ENCODE peak calls at places on chromosomes 6 and 20, in ten cellular contexts. One of them, this sample, is unnamed.

GRCh38 chr20:39112196-39112743 is 150.1 kb downstream of the DHX35 start:
- DNase-seq in fibroblast of the aortic adventitia: peak; percentile 40
- DNase-seq in AG09319: no peak
- DNase-seq in HFFc6: peak; percentile 33
- DNase-seq in stimulated activated CD4-positive, alpha-beta T cell treated with anti-CD3 and anti-CD28 coated beads, Interleukin-12 subunit alpha, Interleukin-12 subunit beta, amount 100 ng/mL, for 24 hours: no peak
- DNase-seq in bronchial epithelial cell: peak; percentile 27
- DNase-seq in NCI-H446: no peak
- DNase-seq in NCI-H1092: peak; percentile 50
- DNase-seq in astrocyte: peak; percentile 15
- DNase-seq in mucosa of gallbladder: peak; percentile 17
- DNase-seq in this sample: peak; percentile 34

GRCh38 chr20:53011640-53012039 is 39.5 kb downstream of the TSHZ2 start:
- DNase-seq in astrocyte: no peak
- DNase-seq in NCI-H1092: no peak
- DNase-seq in HFFc6: no peak
- DNase-seq in mucosa of gallbladder: no peak
- DNase-seq in stimulated activated CD4-positive, alpha-beta T cell treated with anti-CD3 and anti-CD28 coated beads, Interleukin-12 subunit alpha, Interleukin-12 subunit beta, amount 100 ng/mL, for 24 hours: no peak
- DNase-seq in NCI-H446: no peak
- DNase-seq in AG09319: no peak
- DNase-seq in fibroblast of the aortic adventitia: no peak
- DNase-seq in bronchial epithelial cell: no peak
- DNase-seq in this sample: no peak

GRCh38 chr6:95743591-95743990 is 166.3 kb downstream of the MANEA start:
- DNase-seq in HFFc6: no peak
- DNase-seq in astrocyte: no peak
- DNase-seq in mucosa of gallbladder: no peak
- DNase-seq in NCI-H446: no peak
- DNase-seq in bronchial epithelial cell: no peak
- DNase-seq in stimulated activated CD4-positive, alpha-beta T cell treated with anti-CD3 and anti-CD28 coated beads, Interleukin-12 subunit alpha, Interleukin-12 subunit beta, amount 100 ng/mL, for 24 hours: no peak
- DNase-seq in NCI-H1092: no peak
- DNase-seq in fibroblast of the aortic adventitia: no peak
- DNase-seq in AG09319: no peak
- DNase-seq in this sample: no peak

GRCh38 chr20:25470045-25470444 is 62.6 kb downstream of the GINS1 start:
- DNase-seq in astrocyte: peak; percentile 2
- DNase-seq in fibroblast of the aortic adventitia: peak; percentile 34
- DNase-seq in AG09319: no peak
- DNase-seq in NCI-H446: no peak
- DNase-seq in NCI-H1092: no peak
- DNase-seq in mucosa of gallbladder: no peak
- DNase-seq in HFFc6: no peak
- DNase-seq in bronchial epithelial cell: peak; percentile 51
- DNase-seq in stimulated activated CD4-positive, alpha-beta T cell treated with anti-CD3 and anti-CD28 coated beads, Interleukin-12 subunit alpha, Interleukin-12 subunit beta, amount 100 ng/mL, for 24 hours: peak; percentile 24
- DNase-seq in this sample: peak; percentile 29

GRCh38 chr20:23205656-23206055 is 119.5 kb upstream of the CD93 start:
- DNase-seq in NCI-H1092: peak; percentile 73
- DNase-seq in AG09319: peak; percentile 5
- DNase-seq in bronchial epithelial cell: peak; percentile 59
- DNase-seq in mucosa of gallbladder: peak; percentile 66
- DNase-seq in NCI-H446: peak; percentile 33
- DNase-seq in fibroblast of the aortic adventitia: peak; percentile 88
- DNase-seq in HFFc6: no peak
- DNase-seq in astrocyte: peak; percentile 40
- DNase-seq in stimulated activated CD4-positive, alpha-beta T cell treated with anti-CD3 and anti-CD28 coated beads, Interleukin-12 subunit alpha, Interleukin-12 subunit beta, amount 100 ng/mL, for 24 hours: no peak
- DNase-seq in this sample: peak; percentile 83

GRCh38 chr6:74631558-74631957 is 574.3 kb downstream of the COL12A1 start:
- DNase-seq in NCI-H446: no peak
- DNase-seq in bronchial epithelial cell: no peak
- DNase-seq in HFFc6: peak; percentile 67
- DNase-seq in NCI-H1092: no peak
- DNase-seq in fibroblast of the aortic adventitia: no peak
- DNase-seq in mucosa of gallbladder: no peak
- DNase-seq in stimulated activated CD4-positive, alpha-beta T cell treated with anti-CD3 and anti-CD28 coated beads, Interleukin-12 subunit alpha, Interleukin-12 subunit beta, amount 100 ng/mL, for 24 hours: no peak
- DNase-seq in AG09319: no peak
- DNase-seq in astrocyte: no peak
- DNase-seq in this sample: no peak

GRCh38 chr6:106745824-106746610 is 116.6 kb downstream of the QRSL1 start:
- DNase-seq in HFFc6: peak; percentile 52
- DNase-seq in astrocyte: no peak
- DNase-seq in mucosa of gallbladder: no peak
- DNase-seq in AG09319: no peak
- DNase-seq in NCI-H446: no peak
- DNase-seq in fibroblast of the aortic adventitia: peak; percentile 8
- DNase-seq in bronchial epithelial cell: peak; percentile 95
- DNase-seq in stimulated activated CD4-positive, alpha-beta T cell treated with anti-CD3 and anti-CD28 coated beads, Interleukin-12 subunit alpha, Interleukin-12 subunit beta, amount 100 ng/mL, for 24 hours: no peak
- DNase-seq in NCI-H1092: no peak
- DNase-seq in this sample: no peak

GRCh38 chr6:145189836-145190235 is 545.5 kb downstream of the EPM2A start:
- DNase-seq in fibroblast of the aortic adventitia: no peak
- DNase-seq in AG09319: no peak
- DNase-seq in astrocyte: no peak
- DNase-seq in HFFc6: no peak
- DNase-seq in mucosa of gallbladder: no peak
- DNase-seq in NCI-H1092: no peak
- DNase-seq in stimulated activated CD4-positive, alpha-beta T cell treated with anti-CD3 and anti-CD28 coated beads, Interleukin-12 subunit alpha, Interleukin-12 subunit beta, amount 100 ng/mL, for 24 hours: no peak
- DNase-seq in NCI-H446: no peak
- DNase-seq in bronchial epithelial cell: no peak
- DNase-seq in this sample: no peak

GRCh38 chr6:137724018-137724403 is 143.0 kb upstream of the TNFAIP3 start:
- DNase-seq in mucosa of gallbladder: no peak
- DNase-seq in NCI-H446: no peak
- DNase-seq in AG09319: no peak
- DNase-seq in stimulated activated CD4-positive, alpha-beta T cell treated with anti-CD3 and anti-CD28 coated beads, Interleukin-12 subunit alpha, Interleukin-12 subunit beta, amount 100 ng/mL, for 24 hours: no peak
- DNase-seq in fibroblast of the aortic adventitia: no peak
- DNase-seq in bronchial epithelial cell: no peak
- DNase-seq in astrocyte: no peak
- DNase-seq in NCI-H1092: no peak
- DNase-seq in HFFc6: no peak
- DNase-seq in this sample: no peak

GRCh38 chr6:39684790-39685485 is 40.3 kb downstream of the KIF6 start:
- DNase-seq in bronchial epithelial cell: peak; percentile 41
- DNase-seq in fibroblast of the aortic adventitia: peak; percentile 1
- DNase-seq in NCI-H1092: no peak
- DNase-seq in mucosa of gallbladder: peak; percentile 10
- DNase-seq in astrocyte: peak; percentile 30
- DNase-seq in NCI-H446: peak; percentile 42
- DNase-seq in stimulated activated CD4-positive, alpha-beta T cell treated with anti-CD3 and anti-CD28 coated beads, Interleukin-12 subunit alpha, Interleukin-12 subunit beta, amount 100 ng/mL, for 24 hours: no peak
- DNase-seq in HFFc6: no peak
- DNase-seq in AG09319: no peak
- DNase-seq in this sample: no peak

GRCh38 chr6:17281497-17282481 is 628 bp downstream of the RBM24 start:
- DNase-seq in astrocyte: peak; percentile 18
- DNase-seq in mucosa of gallbladder: peak; percentile 25
- DNase-seq in AG09319: no peak
- DNase-seq in bronchial epithelial cell: no peak
- DNase-seq in fibroblast of the aortic adventitia: peak; percentile 15
- DNase-seq in HFFc6: no peak
- DNase-seq in NCI-H1092: no peak
- DNase-seq in stimulated activated CD4-positive, alpha-beta T cell treated with anti-CD3 and anti-CD28 coated beads, Interleukin-12 subunit alpha, Interleukin-12 subunit beta, amount 100 ng/mL, for 24 hours: no peak
- DNase-seq in NCI-H446: no peak
- DNase-seq in this sample: peak; percentile 49

GRCh38 chr6:156720739-156721714 is 56.2 kb upstream of the ARID1B start:
- DNase-seq in stimulated activated CD4-positive, alpha-beta T cell treated with anti-CD3 and anti-CD28 coated beads, Interleukin-12 subunit alpha, Interleukin-12 subunit beta, amount 100 ng/mL, for 24 hours: no peak
- DNase-seq in bronchial epithelial cell: peak; percentile 82
- DNase-seq in fibroblast of the aortic adventitia: peak; percentile 20
- DNase-seq in AG09319: no peak
- DNase-seq in astrocyte: no peak
- DNase-seq in HFFc6: no peak
- DNase-seq in NCI-H446: no peak
- DNase-seq in mucosa of gallbladder: peak; percentile 62
- DNase-seq in NCI-H1092: no peak
- DNase-seq in this sample: no peak

GRCh38 chr6:36751091-36751490 is 53.5 kb downstream of the RAB44 start:
- DNase-seq in stimulated activated CD4-positive, alpha-beta T cell treated with anti-CD3 and anti-CD28 coated beads, Interleukin-12 subunit alpha, Interleukin-12 subunit beta, amount 100 ng/mL, for 24 hours: no peak
- DNase-seq in fibroblast of the aortic adventitia: no peak
- DNase-seq in astrocyte: no peak
- DNase-seq in NCI-H446: no peak
- DNase-seq in bronchial epithelial cell: peak; percentile 60
- DNase-seq in NCI-H1092: no peak
- DNase-seq in AG09319: no peak
- DNase-seq in mucosa of gallbladder: no peak
- DNase-seq in HFFc6: peak; percentile 25
- DNase-seq in this sample: no peak

GRCh38 chr6:19880066-19880465 is 42.9 kb downstream of the ID4 start:
- DNase-seq in stimulated activated CD4-positive, alpha-beta T cell treated with anti-CD3 and anti-CD28 coated beads, Interleukin-12 subunit alpha, Interleukin-12 subunit beta, amount 100 ng/mL, for 24 hours: no peak
- DNase-seq in bronchial epithelial cell: no peak
- DNase-seq in NCI-H1092: no peak
- DNase-seq in HFFc6: no peak
- DNase-seq in astrocyte: no peak
- DNase-seq in fibroblast of the aortic adventitia: no peak
- DNase-seq in mucosa of gallbladder: no peak
- DNase-seq in AG09319: no peak
- DNase-seq in NCI-H446: no peak
- DNase-seq in this sample: no peak

This sample was measured in G401.